ENCODE peak calls at places on chromosomes 1 and 21, in ten cellular contexts. One of them, this sample, is unnamed.

GRCh38 chr1:75967719-75968118 is 35.5 kb upstream of the ASB17 start:
- DNase-seq in LoVo: no peak
- DNase-seq in CD8-positive, alpha-beta T cell: no peak
- DNase-seq in naive thymus-derived CD8-positive, alpha-beta T cell: no peak
- DNase-seq in K562: no peak
- DNase-seq in NCI-H345: no peak
- DNase-seq in heart right ventricle: no peak
- DNase-seq in activated naive CD8-positive, alpha-beta T cell treated with anti-CD3 and anti-CD28 coated beads, Interleukin-2, amount 50 U/mL, for 16 hours: no peak
- DNase-seq in GM04504: no peak
- DNase-seq in Caki2: no peak
- DNase-seq in this sample: no peak

GRCh38 chr1:10943041-10943440 is 69.4 kb upstream of the TARDBP start:
- DNase-seq in GM04504: no peak
- DNase-seq in K562: no peak
- DNase-seq in CD8-positive, alpha-beta T cell: no peak
- DNase-seq in NCI-H345: no peak
- DNase-seq in LoVo: no peak
- DNase-seq in activated naive CD8-positive, alpha-beta T cell treated with anti-CD3 and anti-CD28 coated beads, Interleukin-2, amount 50 U/mL, for 16 hours: no peak
- DNase-seq in heart right ventricle: no peak
- DNase-seq in Caki2: no peak
- DNase-seq in naive thymus-derived CD8-positive, alpha-beta T cell: no peak
- DNase-seq in this sample: no peak

GRCh38 chr1:19197849-19198248 is 12.2 kb downstream of the UBR4 start:
- DNase-seq in CD8-positive, alpha-beta T cell: no peak
- DNase-seq in activated naive CD8-positive, alpha-beta T cell treated with anti-CD3 and anti-CD28 coated beads, Interleukin-2, amount 50 U/mL, for 16 hours: no peak
- DNase-seq in NCI-H345: no peak
- DNase-seq in K562: peak; percentile 37
- DNase-seq in naive thymus-derived CD8-positive, alpha-beta T cell: no peak
- DNase-seq in Caki2: no peak
- DNase-seq in GM04504: no peak
- DNase-seq in heart right ventricle: no peak
- DNase-seq in LoVo: no peak
- DNase-seq in this sample: no peak

GRCh38 chr1:5108740-5109139 is 454.3 kb downstream of the AJAP1 start:
- DNase-seq in GM04504: no peak
- DNase-seq in NCI-H345: peak; percentile 86
- DNase-seq in LoVo: no peak
- DNase-seq in CD8-positive, alpha-beta T cell: no peak
- DNase-seq in K562: no peak
- DNase-seq in naive thymus-derived CD8-positive, alpha-beta T cell: no peak
- DNase-seq in Caki2: no peak
- DNase-seq in heart right ventricle: no peak
- DNase-seq in activated naive CD8-positive, alpha-beta T cell treated with anti-CD3 and anti-CD28 coated beads, Interleukin-2, amount 50 U/mL, for 16 hours: no peak
- DNase-seq in this sample: no peak

GRCh38 chr1:212256404-212256803 is 28.8 kb upstream of the PPP2R5A start:
- DNase-seq in LoVo: no peak
- DNase-seq in K562: no peak
- DNase-seq in heart right ventricle: no peak
- DNase-seq in GM04504: no peak
- DNase-seq in Caki2: no peak
- DNase-seq in activated naive CD8-positive, alpha-beta T cell treated with anti-CD3 and anti-CD28 coated beads, Interleukin-2, amount 50 U/mL, for 16 hours: no peak
- DNase-seq in NCI-H345: no peak
- DNase-seq in naive thymus-derived CD8-positive, alpha-beta T cell: peak; percentile 20
- DNase-seq in CD8-positive, alpha-beta T cell: peak; percentile 26
- DNase-seq in this sample: peak; percentile 77

GRCh38 chr1:118223426-118223825 is 38.4 kb upstream of the SPAG17 start:
- DNase-seq in K562: no peak
- DNase-seq in LoVo: no peak
- DNase-seq in Caki2: no peak
- DNase-seq in NCI-H345: peak; percentile 3
- DNase-seq in activated naive CD8-positive, alpha-beta T cell treated with anti-CD3 and anti-CD28 coated beads, Interleukin-2, amount 50 U/mL, for 16 hours: no peak
- DNase-seq in CD8-positive, alpha-beta T cell: no peak
- DNase-seq in heart right ventricle: no peak
- DNase-seq in naive thymus-derived CD8-positive, alpha-beta T cell: no peak
- DNase-seq in GM04504: no peak
- DNase-seq in this sample: no peak

GRCh38 chr1:239879321-239880170 is 212.1 kb upstream of the FMN2 start:
- DNase-seq in LoVo: no peak
- DNase-seq in activated naive CD8-positive, alpha-beta T cell treated with anti-CD3 and anti-CD28 coated beads, Interleukin-2, amount 50 U/mL, for 16 hours: no peak
- DNase-seq in naive thymus-derived CD8-positive, alpha-beta T cell: no peak
- DNase-seq in K562: no peak
- DNase-seq in CD8-positive, alpha-beta T cell: no peak
- DNase-seq in GM04504: no peak
- DNase-seq in NCI-H345: no peak
- DNase-seq in Caki2: peak; percentile 33
- DNase-seq in heart right ventricle: no peak
- DNase-seq in this sample: no peak

GRCh38 chr1:223341111-223341510 is 22.9 kb downstream of the SUSD4 start:
- DNase-seq in CD8-positive, alpha-beta T cell: no peak
- DNase-seq in K562: no peak
- DNase-seq in heart right ventricle: peak; percentile 58
- DNase-seq in GM04504: no peak
- DNase-seq in naive thymus-derived CD8-positive, alpha-beta T cell: no peak
- DNase-seq in NCI-H345: no peak
- DNase-seq in LoVo: no peak
- DNase-seq in activated naive CD8-positive, alpha-beta T cell treated with anti-CD3 and anti-CD28 coated beads, Interleukin-2, amount 50 U/mL, for 16 hours: no peak
- DNase-seq in Caki2: peak; percentile 38
- DNase-seq in this sample: no peak

GRCh38 chr1:6962956-6963915 is 178.0 kb downstream of the CAMTA1 start:
- DNase-seq in Caki2: no peak
- DNase-seq in naive thymus-derived CD8-positive, alpha-beta T cell: peak; percentile 53
- DNase-seq in heart right ventricle: peak; percentile 58
- DNase-seq in activated naive CD8-positive, alpha-beta T cell treated with anti-CD3 and anti-CD28 coated beads, Interleukin-2, amount 50 U/mL, for 16 hours: peak; percentile 26
- DNase-seq in CD8-positive, alpha-beta T cell: no peak
- DNase-seq in GM04504: no peak
- DNase-seq in LoVo: peak; percentile 23
- DNase-seq in K562: peak; percentile 96
- DNase-seq in NCI-H345: peak; percentile 100
- DNase-seq in this sample: peak; percentile 51

GRCh38 chr21:16572032-16572431 is 842.2 kb downstream of the USP25 start:
- DNase-seq in GM04504: no peak
- DNase-seq in activated naive CD8-positive, alpha-beta T cell treated with anti-CD3 and anti-CD28 coated beads, Interleukin-2, amount 50 U/mL, for 16 hours: no peak
- DNase-seq in K562: no peak
- DNase-seq in CD8-positive, alpha-beta T cell: no peak
- DNase-seq in LoVo: no peak
- DNase-seq in heart right ventricle: no peak
- DNase-seq in Caki2: no peak
- DNase-seq in naive thymus-derived CD8-positive, alpha-beta T cell: no peak
- DNase-seq in NCI-H345: no peak
- DNase-seq in this sample: no peak

This sample was measured in CD4-positive, alpha-beta memory T cell.